ENCODE peak calls at places on chromosomes 13 and 19, in five cellular contexts. One of them, this sample, is unnamed.

GRCh38 chr19:11059511-11060358 is 29.5 kb upstream of the LDLR start:
- DNase-seq in HepG2: no peak
- DNase-seq in K562: no peak
- DNase-seq in GM12878: no peak
- DNase-seq in H1: no peak
- DNase-seq in this sample: no peak

GRCh38 chr13:64446372-64446771 is 2783.8 kb downstream of the PCDH9 start:
- DNase-seq in GM12878: no peak
- DNase-seq in H1: no peak
- DNase-seq in HepG2: no peak
- DNase-seq in K562: no peak
- DNase-seq in this sample: peak; percentile 20

GRCh38 chr19:16315825-16316505 is 8.7 kb upstream of the KLF2 start:
- DNase-seq in HepG2: no peak
- DNase-seq in H1: no peak
- DNase-seq in K562: peak; percentile 83
- DNase-seq in GM12878: no peak
- DNase-seq in this sample: no peak

GRCh38 chr19:21314676-21315075 is 14.5 kb downstream of the ZNF708 start:
- DNase-seq in H1: no peak
- DNase-seq in K562: no peak
- DNase-seq in HepG2: no peak
- DNase-seq in GM12878: no peak
- DNase-seq in this sample: no peak

GRCh38 chr19:8174706-8175105 is 25.3 kb upstream of the FBN3 start:
- DNase-seq in K562: no peak
- DNase-seq in HepG2: no peak
- DNase-seq in H1: no peak
- DNase-seq in GM12878: no peak
- DNase-seq in this sample: no peak

GRCh38 chr13:43687038-43687437 is 99.7 kb downstream of the ENOX1 start:
- DNase-seq in H1: no peak
- DNase-seq in GM12878: no peak
- DNase-seq in HepG2: no peak
- DNase-seq in K562: no peak
- DNase-seq in this sample: no peak

GRCh38 chr19:372306-372890 is 27.8 kb upstream of the MIER2 start:
- DNase-seq in HepG2: no peak
- DNase-seq in GM12878: no peak
- DNase-seq in H1: no peak
- DNase-seq in K562: no peak
- DNase-seq in this sample: no peak

GRCh38 chr19:9413240-9413954 is 22.0 kb downstream of the ZNF266 start:
- DNase-seq in GM12878: no peak
- DNase-seq in HepG2: no peak
- DNase-seq in H1: no peak
- DNase-seq in K562: no peak
- DNase-seq in this sample: peak; percentile 6

GRCh38 chr13:97231832-97232201 is 9.7 kb downstream of the MBNL2 start:
- DNase-seq in K562: no peak
- DNase-seq in HepG2: no peak
- DNase-seq in GM12878: no peak
- DNase-seq in H1: no peak
- DNase-seq in this sample: no peak

GRCh38 chr19:41886761-41887710 is 4.1 kb downstream of the ARHGEF1 start:
- DNase-seq in HepG2: no peak
- DNase-seq in GM12878: no peak
- DNase-seq in H1: no peak
- DNase-seq in K562: no peak
- DNase-seq in this sample: no peak

GRCh38 chr19:41880329-41880708 is 2.7 kb upstream of the ARHGEF1 start:
- DNase-seq in K562: no peak
- DNase-seq in H1: no peak
- DNase-seq in GM12878: no peak
- DNase-seq in HepG2: no peak
- DNase-seq in this sample: no peak

GRCh38 chr19:41882568-41883462 is at the start of gene ARHGEF1:
- DNase-seq in HepG2: no peak
- DNase-seq in GM12878: no peak
- DNase-seq in H1: no peak
- DNase-seq in K562: peak; percentile 89
- DNase-seq in this sample: no peak

GRCh38 chr19:41883463-41883820 is 458 bp downstream of the ARHGEF1 start:
- DNase-seq in H1: no peak
- DNase-seq in GM12878: no peak
- DNase-seq in K562: no peak
- DNase-seq in HepG2: no peak
- DNase-seq in this sample: no peak

GRCh38 chr19:41883821-41884733 is 1.1 kb downstream of the ARHGEF1 start:
- DNase-seq in GM12878: peak; percentile 86
- DNase-seq in K562: peak; percentile 92
- DNase-seq in HepG2: peak; percentile 93
- DNase-seq in H1: peak; percentile 90
- DNase-seq in this sample: peak; percentile 100
- TF ChIP-seq POLR2A in GM12878: peak; percentile 92
- TF ChIP-seq POLR2A in K562: peak; percentile 91
- TF ChIP-seq POLR2A in HepG2: peak; percentile 55
- TF ChIP-seq POLR2A in H1: peak; percentile 76
- TF ChIP-seq POLR2A in this sample: peak; percentile 73

GRCh38 chr19:34391813-34392212 is 12.4 kb upstream of the PDCD2L start:
- DNase-seq in H1: no peak
- DNase-seq in HepG2: no peak
- DNase-seq in GM12878: no peak
- DNase-seq in K562: peak; percentile 59
- DNase-seq in this sample: peak; percentile 63
- H3K4me3 ChIP-seq in H1: no peak overlapping the region
- H3K4me3 ChIP-seq in HepG2: no peak overlapping the region
- H3K4me3 ChIP-seq in GM12878: no peak overlapping the region
- H3K4me3 ChIP-seq in K562: no peak overlapping the region
- H3K4me3 ChIP-seq in this sample: no peak overlapping the region

GRCh38 chr13:45393941-45394570 is 24.1 kb downstream of the SLC25A30 start:
- DNase-seq in HepG2: peak; percentile 61
- DNase-seq in K562: peak; percentile 51
- DNase-seq in H1: no peak
- DNase-seq in GM12878: no peak
- DNase-seq in this sample: peak; percentile 58
- TF ChIP-seq KDM1A in HepG2: no peak
- TF ChIP-seq KDM1A in K562: no peak
- TF ChIP-seq KDM1A in H1: no peak
- TF ChIP-seq KDM1A in GM12878: no peak
- TF ChIP-seq KDM1A in this sample: no peak

GRCh38 chr19:50500753-50501151 is 10.2 kb downstream of the JOSD2 start:
- DNase-seq in K562: no peak
- DNase-seq in H1: no peak
- DNase-seq in GM12878: no peak
- DNase-seq in HepG2: no peak
- DNase-seq in this sample: no peak
- TF ChIP-seq POLR2A in K562: no peak
- TF ChIP-seq POLR2A in H1: no peak
- TF ChIP-seq POLR2A in GM12878: no peak
- TF ChIP-seq POLR2A in HepG2: no peak
- TF ChIP-seq POLR2A in this sample: no peak